ENCODE peak calls at places on chromosomes 12 and 14, in five cellular contexts. W is pons; X is CD4-positive, CD25-positive, alpha-beta regulatory T cell; Y is NCI-H510A; S is iPS-NIHi11. F is an unnamed sample.

GRCh38 chr14:90455100-90455571 is 58.3 kb downstream of the CALM1 start:
- DNase-seq in W (peak), X (no peak), Y (no peak), S (no peak), F (no peak)

GRCh38 chr12:9813821-9814798 is 13.2 kb upstream of the KLRF1 start:
- DNase-seq in W (peak), X (peak), Y (no peak), S (peak), F (peak)

GRCh38 chr14:34711808-34712712 is 2.3 kb downstream of the CFL2 start:
- DNase-seq in W (peak), X (no peak), Y (no peak), S (no peak), F (no peak)

GRCh38 chr14:101772770-101773169 is 11.3 kb downstream of the PPP2R5C start:
- DNase-seq in W (no peak), X (no peak), Y (no peak), S (no peak), F (no peak)

GRCh38 chr14:90717916-90718315 is 98.3 kb downstream of the TTC7B start:
- DNase-seq in W (no peak), X (no peak), Y (no peak), S (no peak), F (peak)

GRCh38 chr12:85277900-85278597 is 2.0 kb upstream of the ALX1 start:
- DNase-seq in W (no peak), X (no peak), Y (no peak), S (peak), F (no peak)

GRCh38 chr12:88922816-88923215 is 342.5 kb upstream of the KITLG start:
- DNase-seq in W (no peak), X (no peak), Y (no peak), S (no peak), F (peak)

GRCh38 chr12:13864081-13864673 is 117.2 kb downstream of the GRIN2B start:
- DNase-seq in W (peak), X (no peak), Y (peak), S (peak), F (peak)

GRCh38 chr14:102159841-102160240 is 20.1 kb downstream of the WDR20 start:
- DNase-seq in W (no peak), X (no peak), Y (no peak), S (no peak), F (no peak)

F was measured in GM03348.